ENCODE peak calls at places on chromosomes 7 and 10, in nine cellular contexts. One of them, this sample, is unnamed.

GRCh38 chr10:74913321-74913980 is 87.1 kb downstream of the KAT6B start:
- DNase-seq in sigmoid colon: no peak
- DNase-seq in endothelial cell of umbilical vein: no peak
- DNase-seq in GM23248: no peak
- DNase-seq in OCI-LY7: no peak
- DNase-seq in PC-9: no peak
- DNase-seq in A549: no peak
- DNase-seq in transverse colon: no peak
- DNase-seq in heart right ventricle: no peak
- DNase-seq in this sample: no peak

GRCh38 chr7:47621347-47621746 is 39.4 kb upstream of the TNS3 start:
- DNase-seq in transverse colon: no peak
- DNase-seq in GM23248: no peak
- DNase-seq in PC-9: no peak
- DNase-seq in A549: no peak
- DNase-seq in sigmoid colon: no peak
- DNase-seq in OCI-LY7: no peak
- DNase-seq in heart right ventricle: no peak
- DNase-seq in endothelial cell of umbilical vein: no peak
- DNase-seq in this sample: no peak

GRCh38 chr7:37552021-37552420 is 103.4 kb upstream of the ELMO1 start:
- DNase-seq in OCI-LY7: no peak
- DNase-seq in GM23248: no peak
- DNase-seq in endothelial cell of umbilical vein: no peak
- DNase-seq in PC-9: no peak
- DNase-seq in transverse colon: no peak
- DNase-seq in A549: no peak
- DNase-seq in heart right ventricle: no peak
- DNase-seq in sigmoid colon: no peak
- DNase-seq in this sample: no peak

GRCh38 chr7:26618458-26618857 is 245.9 kb downstream of the SKAP2 start:
- DNase-seq in A549: no peak
- DNase-seq in GM23248: no peak
- DNase-seq in OCI-LY7: no peak
- DNase-seq in PC-9: no peak
- DNase-seq in sigmoid colon: no peak
- DNase-seq in transverse colon: no peak
- DNase-seq in endothelial cell of umbilical vein: no peak
- DNase-seq in heart right ventricle: no peak
- DNase-seq in this sample: no peak

GRCh38 chr10:6174201-6174874 is 28.4 kb upstream of the PFKFB3 start:
- DNase-seq in endothelial cell of umbilical vein: no peak
- DNase-seq in transverse colon: no peak
- DNase-seq in PC-9: no peak
- DNase-seq in OCI-LY7: no peak
- DNase-seq in heart right ventricle: peak; percentile 38
- DNase-seq in sigmoid colon: no peak
- DNase-seq in GM23248: no peak
- DNase-seq in A549: no peak
- DNase-seq in this sample: no peak

GRCh38 chr7:12323415-12323814 is 80.2 kb downstream of the VWDE start:
- DNase-seq in PC-9: no peak
- DNase-seq in OCI-LY7: no peak
- DNase-seq in heart right ventricle: no peak
- DNase-seq in sigmoid colon: no peak
- DNase-seq in A549: no peak
- DNase-seq in GM23248: peak; percentile 15
- DNase-seq in transverse colon: no peak
- DNase-seq in endothelial cell of umbilical vein: no peak
- DNase-seq in this sample: no peak

GRCh38 chr10:30639946-30640786 is 10.6 kb upstream of the LYZL2 start:
- DNase-seq in transverse colon: no peak
- DNase-seq in GM23248: peak; percentile 77
- DNase-seq in PC-9: no peak
- DNase-seq in A549: peak; percentile 77
- DNase-seq in endothelial cell of umbilical vein: peak; percentile 86
- DNase-seq in heart right ventricle: no peak
- DNase-seq in OCI-LY7: peak; percentile 59
- DNase-seq in sigmoid colon: no peak
- DNase-seq in this sample: no peak

GRCh38 chr10:131728829-131729228 is 172.0 kb upstream of the PPP2R2D start:
- DNase-seq in A549: no peak
- DNase-seq in endothelial cell of umbilical vein: no peak
- DNase-seq in OCI-LY7: no peak
- DNase-seq in sigmoid colon: peak; percentile 32
- DNase-seq in transverse colon: no peak
- DNase-seq in PC-9: no peak
- DNase-seq in heart right ventricle: no peak
- DNase-seq in GM23248: no peak
- DNase-seq in this sample: no peak

GRCh38 chr10:80474920-80475319 is 20.8 kb downstream of the TSPAN14 start:
- DNase-seq in PC-9: no peak
- DNase-seq in OCI-LY7: no peak
- DNase-seq in transverse colon: no peak
- DNase-seq in A549: no peak
- DNase-seq in sigmoid colon: no peak
- DNase-seq in heart right ventricle: no peak
- DNase-seq in endothelial cell of umbilical vein: no peak
- DNase-seq in GM23248: no peak
- DNase-seq in this sample: no peak

GRCh38 chr7:95861041-95861440 is 88.7 kb downstream of the DYNC1I1 start:
- DNase-seq in sigmoid colon: no peak
- DNase-seq in endothelial cell of umbilical vein: no peak
- DNase-seq in transverse colon: no peak
- DNase-seq in PC-9: no peak
- DNase-seq in heart right ventricle: no peak
- DNase-seq in GM23248: peak; percentile 47
- DNase-seq in OCI-LY7: no peak
- DNase-seq in A549: no peak
- DNase-seq in this sample: no peak

GRCh38 chr7:95859434-95859833 is 87.1 kb downstream of the DYNC1I1 start:
- DNase-seq in heart right ventricle: no peak
- DNase-seq in sigmoid colon: no peak
- DNase-seq in A549: peak; percentile 3
- DNase-seq in transverse colon: no peak
- DNase-seq in GM23248: peak; percentile 71
- DNase-seq in endothelial cell of umbilical vein: no peak
- DNase-seq in OCI-LY7: no peak
- DNase-seq in PC-9: peak; percentile 3
- DNase-seq in this sample: no peak

GRCh38 chr7:95867309-95867708 is 95.0 kb downstream of the DYNC1I1 start:
- DNase-seq in heart right ventricle: no peak
- DNase-seq in transverse colon: no peak
- DNase-seq in PC-9: no peak
- DNase-seq in endothelial cell of umbilical vein: no peak
- DNase-seq in sigmoid colon: no peak
- DNase-seq in GM23248: no peak
- DNase-seq in A549: no peak
- DNase-seq in OCI-LY7: no peak
- DNase-seq in this sample: no peak

GRCh38 chr7:95865716-95866371 is 93.5 kb downstream of the DYNC1I1 start:
- DNase-seq in A549: peak; percentile 50
- DNase-seq in heart right ventricle: no peak
- DNase-seq in PC-9: no peak
- DNase-seq in sigmoid colon: no peak
- DNase-seq in GM23248: peak; percentile 52
- DNase-seq in transverse colon: no peak
- DNase-seq in endothelial cell of umbilical vein: peak; percentile 43
- DNase-seq in OCI-LY7: no peak
- DNase-seq in this sample: no peak

DNA sequence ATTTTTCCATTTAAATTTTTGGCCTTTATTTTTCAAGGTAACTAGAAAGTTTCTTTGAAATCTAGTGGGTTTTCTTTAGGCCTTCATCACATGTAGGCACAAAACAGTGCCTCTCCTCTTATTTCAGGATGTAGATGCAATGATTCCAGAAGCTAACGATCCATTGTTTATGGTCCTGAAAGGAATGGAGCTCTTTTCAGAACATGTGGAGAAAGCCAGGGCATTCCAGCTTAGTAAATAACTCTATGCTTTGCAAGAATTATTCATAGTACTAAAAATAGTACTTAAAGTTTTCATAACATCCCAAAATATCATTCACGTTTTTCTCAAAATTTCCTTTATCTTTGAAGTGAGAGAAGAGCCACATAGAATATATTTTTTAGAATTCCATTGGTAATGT is 91.3 kb downstream of the DYNC1I1 start:
- DNase-seq in transverse colon: no peak
- DNase-seq in GM23248: peak; percentile 20
- DNase-seq in PC-9: no peak
- DNase-seq in A549: no peak
- DNase-seq in OCI-LY7: no peak
- DNase-seq in sigmoid colon: no peak
- DNase-seq in heart right ventricle: no peak
- DNase-seq in endothelial cell of umbilical vein: no peak
- DNase-seq in this sample: no peak
- H3K27ac ChIP-seq in transverse colon: no peak overlapping the region
- H3K27ac ChIP-seq in GM23248: no peak overlapping the region
- H3K27ac ChIP-seq in PC-9: no peak overlapping the region
- H3K27ac ChIP-seq in A549: no peak overlapping the region
- H3K27ac ChIP-seq in OCI-LY7: no peak overlapping the region
- H3K27ac ChIP-seq in sigmoid colon: no peak overlapping the region
- H3K27ac ChIP-seq in heart right ventricle: no peak overlapping the region
- H3K27ac ChIP-seq in endothelial cell of umbilical vein: no peak overlapping the region
- H3K27ac ChIP-seq in this sample: no peak overlapping the region

DNA sequence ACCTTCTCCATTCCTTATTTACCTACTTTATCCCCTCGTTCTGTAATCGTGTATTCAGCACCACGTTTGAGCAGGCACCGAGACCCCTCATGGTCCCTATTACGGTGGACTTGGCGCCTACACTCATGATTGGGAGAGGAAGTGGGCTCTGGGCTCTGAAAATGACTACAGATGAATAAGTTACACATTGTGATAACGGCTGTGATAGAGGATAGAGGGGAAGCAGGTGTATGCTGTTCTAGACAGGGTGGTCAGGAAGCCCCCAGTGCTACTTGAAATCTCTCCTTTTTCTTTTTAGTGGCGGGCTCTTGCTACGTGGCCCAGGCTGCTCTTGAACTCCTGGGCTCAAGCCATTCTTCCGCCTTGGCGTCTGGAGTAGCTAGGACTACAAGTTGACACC is 59.8 kb downstream of the CAMK1D start:
- DNase-seq in heart right ventricle: no peak
- DNase-seq in sigmoid colon: no peak
- DNase-seq in OCI-LY7: no peak
- DNase-seq in transverse colon: no peak
- DNase-seq in A549: no peak
- DNase-seq in PC-9: no peak
- DNase-seq in GM23248: no peak
- DNase-seq in endothelial cell of umbilical vein: no peak
- DNase-seq in this sample: no peak
- H3K4me3 ChIP-seq in heart right ventricle: no peak overlapping the region
- H3K4me3 ChIP-seq in sigmoid colon: no peak overlapping the region
- H3K4me3 ChIP-seq in OCI-LY7: no peak overlapping the region
- H3K4me3 ChIP-seq in transverse colon: no peak overlapping the region
- H3K4me3 ChIP-seq in A549: no peak overlapping the region
- H3K4me3 ChIP-seq in PC-9: no peak overlapping the region
- H3K4me3 ChIP-seq in GM23248: no peak overlapping the region
- H3K4me3 ChIP-seq in endothelial cell of umbilical vein: no peak overlapping the region
- H3K4me3 ChIP-seq in this sample: no peak overlapping the region

DNA sequence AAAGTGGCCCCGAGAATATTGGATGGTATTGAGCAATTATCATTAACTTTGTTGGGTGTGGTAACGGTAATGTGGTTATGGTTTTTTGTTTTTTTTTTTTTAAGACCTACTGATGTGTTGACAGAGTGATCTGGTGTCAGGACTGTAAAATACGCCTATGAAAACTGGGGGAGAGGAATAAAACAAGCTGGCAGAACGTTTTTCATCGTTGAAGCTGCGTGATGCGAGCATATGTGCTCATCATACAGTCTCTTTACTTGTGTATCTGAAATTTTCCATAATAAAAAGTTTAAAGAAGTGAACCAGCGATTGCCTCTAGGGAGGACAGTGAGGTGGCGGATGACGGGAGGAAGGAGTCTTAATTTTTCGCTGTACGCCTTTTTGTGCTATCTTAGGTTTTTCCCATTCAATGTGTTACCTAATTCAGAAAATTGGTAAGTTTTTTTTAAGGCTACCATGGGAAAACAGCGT is 828 bp upstream of the WAPL start:
- DNase-seq in A549: no peak
- DNase-seq in OCI-LY7: peak; percentile 29
- DNase-seq in sigmoid colon: no peak
- DNase-seq in endothelial cell of umbilical vein: no peak
- DNase-seq in heart right ventricle: no peak
- DNase-seq in GM23248: peak; percentile 69
- DNase-seq in PC-9: no peak
- DNase-seq in transverse colon: no peak
- DNase-seq in this sample: no peak
- H3K4me1 ChIP-seq in A549: peaks cover 40% of the 10 kb centered on the region
- H3K4me1 ChIP-seq in OCI-LY7: peaks cover 56% of the 10 kb centered on the region
- H3K4me1 ChIP-seq in sigmoid colon: peaks cover 55% of the 10 kb centered on the region
- H3K4me1 ChIP-seq in endothelial cell of umbilical vein: peaks cover 19% of the 10 kb centered on the region
- H3K4me1 ChIP-seq in heart right ventricle: peaks cover 44% of the 10 kb centered on the region
- H3K4me1 ChIP-seq in GM23248: peaks cover 31% of the 10 kb centered on the region
- H3K4me1 ChIP-seq in PC-9: peaks cover 28% of the 10 kb centered on the region
- H3K4me1 ChIP-seq in transverse colon: peaks cover 45% of the 10 kb centered on the region
- H3K4me1 ChIP-seq in this sample: peaks cover 32% of the 10 kb centered on the region

GRCh38 chr10:98294270-98294627 is 26.3 kb upstream of the LOXL4 start:
- DNase-seq in endothelial cell of umbilical vein: no peak
- DNase-seq in OCI-LY7: no peak
- DNase-seq in heart right ventricle: no peak
- DNase-seq in sigmoid colon: no peak
- DNase-seq in PC-9: no peak
- DNase-seq in GM23248: no peak
- DNase-seq in transverse colon: no peak
- DNase-seq in A549: no peak
- DNase-seq in this sample: no peak

GRCh38 chr10:98293550-98294269 is 25.7 kb upstream of the LOXL4 start:
- DNase-seq in sigmoid colon: peak; percentile 68
- DNase-seq in endothelial cell of umbilical vein: no peak
- DNase-seq in OCI-LY7: no peak
- DNase-seq in heart right ventricle: peak; percentile 32
- DNase-seq in transverse colon: no peak
- DNase-seq in PC-9: peak; percentile 58
- DNase-seq in GM23248: peak; percentile 71
- DNase-seq in A549: no peak
- DNase-seq in this sample: no peak

GRCh38 chr10:98295401-98295811 is 27.4 kb upstream of the LOXL4 start:
- DNase-seq in transverse colon: no peak
- DNase-seq in heart right ventricle: no peak
- DNase-seq in PC-9: no peak
- DNase-seq in A549: no peak
- DNase-seq in sigmoid colon: no peak
- DNase-seq in endothelial cell of umbilical vein: no peak
- DNase-seq in OCI-LY7: no peak
- DNase-seq in GM23248: peak; percentile 48
- DNase-seq in this sample: no peak

GRCh38 chr10:98296514-98296913 is 28.5 kb upstream of the LOXL4 start:
- DNase-seq in PC-9: no peak
- DNase-seq in GM23248: peak; percentile 42
- DNase-seq in transverse colon: no peak
- DNase-seq in heart right ventricle: no peak
- DNase-seq in sigmoid colon: peak; percentile 18
- DNase-seq in endothelial cell of umbilical vein: no peak
- DNase-seq in A549: no peak
- DNase-seq in OCI-LY7: no peak
- DNase-seq in this sample: no peak

DNA sequence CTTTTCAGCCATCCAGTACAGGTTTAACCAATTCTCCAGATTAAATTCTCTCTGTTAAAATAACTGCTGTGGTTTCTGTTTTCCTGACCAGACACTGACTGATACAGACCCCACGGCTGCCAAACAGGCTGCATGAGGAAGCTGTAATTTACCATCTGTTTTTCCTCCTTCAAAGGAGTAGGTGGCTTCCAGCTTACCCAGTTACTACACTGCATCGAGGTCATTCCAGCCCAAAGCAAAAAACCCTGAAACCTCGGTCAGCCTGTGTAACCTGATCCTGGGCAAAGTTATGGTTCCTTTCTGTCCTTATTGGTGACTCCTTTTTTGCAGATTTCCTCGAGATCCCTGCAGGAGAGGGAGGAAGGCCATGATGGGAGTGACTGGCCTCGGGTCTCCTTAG is 27.9 kb upstream of the LOXL4 start:
- DNase-seq in transverse colon: no peak
- DNase-seq in heart right ventricle: no peak
- DNase-seq in GM23248: peak; percentile 80
- DNase-seq in sigmoid colon: no peak
- DNase-seq in endothelial cell of umbilical vein: no peak
- DNase-seq in A549: no peak
- DNase-seq in OCI-LY7: no peak
- DNase-seq in PC-9: peak; percentile 39
- DNase-seq in this sample: no peak
- H3K27ac ChIP-seq in transverse colon: no peak overlapping the region
- H3K27ac ChIP-seq in heart right ventricle: no peak overlapping the region
- H3K27ac ChIP-seq in GM23248: peak overlapping the region; percentile 9
- H3K27ac ChIP-seq in sigmoid colon: no peak overlapping the region
- H3K27ac ChIP-seq in endothelial cell of umbilical vein: no peak overlapping the region
- H3K27ac ChIP-seq in A549: no peak overlapping the region
- H3K27ac ChIP-seq in OCI-LY7: no peak overlapping the region
- H3K27ac ChIP-seq in PC-9: peak overlapping the region; percentile 55
- H3K27ac ChIP-seq in this sample: no peak overlapping the region